ENCODE peak calls at places on chromosomes 5 and 9, in ten cellular contexts. C is activated naive CD4-positive, alpha-beta T cell treated with Interleukin-2 at 50 U/mL for 16 hours; U is GM12864; Y is HuH-7.5; O is endothelial cell; A is ascending aorta; R is spleen; V is NCI-H2171 treated with DMSO at 0.1 percent for 48 hours; W is T-cell; B is NK-92 treated with Interleukin-12 subunit alpha and Interleukin-12 subunit beta, amount 100 ng/mL, for 24 hours. X is an unnamed sample.

GRCh38 chr5:149419532-149420485 is 40.7 kb upstream of the IL17B start:
- DNase-seq in C (no peak), U (no peak), Y (no peak), O (no peak), A (no peak), R (no peak), V (no peak), W (no peak), B (no peak), X (no peak)

GRCh38 chr5:135446186-135446585 is 962 bp downstream of the DCANP1 start:
- DNase-seq in C (no peak), U (no peak), Y (no peak), O (no peak), A (peak), R (no peak), V (no peak), W (no peak), B (no peak), X (no peak)

GRCh38 chr5:15009420-15009819 is 137.8 kb upstream of the ANKH start:
- DNase-seq in C (no peak), U (no peak), Y (peak), O (no peak), A (no peak), R (no peak), V (peak), W (no peak), B (no peak), X (peak)

GRCh38 chr5:126003309-126003708 is 419.9 kb upstream of the GRAMD2B start:
- DNase-seq in C (no peak), U (peak), Y (no peak), O (no peak), A (no peak), R (no peak), V (no peak), W (no peak), B (no peak), X (no peak)

GRCh38 chr5:153491408-153491807 is 938 bp downstream of the GRIA1 start:
- DNase-seq in C (no peak), U (no peak), Y (no peak), O (no peak), A (no peak), R (no peak), V (no peak), W (no peak), B (no peak), X (no peak)

GRCh38 chr5:61186634-61187033 is 24.4 kb upstream of the SMIM15 start:
- DNase-seq in C (no peak), U (no peak), Y (no peak), O (no peak), A (no peak), R (no peak), V (no peak), W (no peak), B (no peak), X (no peak)

GRCh38 chr9:95091971-95092320 is 225.6 kb downstream of the FANCC start:
- DNase-seq in C (no peak), U (no peak), Y (no peak), O (no peak), A (no peak), R (no peak), V (no peak), W (no peak), B (no peak), X (peak)

GRCh38 chr9:111825468-111826145 is 30.9 kb upstream of the SHOC1 start:
- DNase-seq in C (no peak), U (no peak), Y (no peak), O (no peak), A (no peak), R (no peak), V (no peak), W (no peak), B (no peak), X (no peak)

GRCh38 chr5:59171131-59171530 is 588.3 kb downstream of the RAB3C start:
- DNase-seq in C (no peak), U (no peak), Y (no peak), O (no peak), A (no peak), R (no peak), V (no peak), W (no peak), B (no peak), X (no peak)

GRCh38 chr5:142931896-142932686 is 161.9 kb downstream of the ARHGAP26 start:
- DNase-seq in C (no peak), U (no peak), Y (no peak), O (no peak), A (no peak), R (no peak), V (no peak), W (no peak), B (no peak), X (no peak)

GRCh38 chr9:125393426-125393825 is 131.8 kb downstream of the GAPVD1 start:
- DNase-seq in C (no peak), U (no peak), Y (no peak), O (no peak), A (no peak), R (no peak), V (no peak), W (no peak), B (no peak), X (no peak)

GRCh38 chr9:110048473-110048975 is 159.4 kb downstream of the C9orf152 start:
- DNase-seq in C (peak), U (peak), Y (no peak), O (peak), A (peak), R (peak), V (no peak), W (peak), B (peak), X (no peak)

GRCh38 chr5:144205141-144205551 is 34.5 kb downstream of the KCTD16 start:
- DNase-seq in C (no peak), U (no peak), Y (no peak), O (peak), A (peak), R (no peak), V (peak), W (no peak), B (no peak), X (no peak)